ENCODE peak calls at places on chromosomes 6 and 20, in nine cellular contexts. R, C, J, N, M, K, F, G and X are unnamed samples.

GRCh38 chr20:17808357-17808756 is 108.6 kb downstream of the BANF2 start:
- DNase-seq in K (no peak), G (no peak), N (no peak), J (no peak), R (no peak), M (peak; percentile 62), C (peak; percentile 66), F (peak; percentile 56), X (no peak)

GRCh38 chr20:53751394-53752368 is 158.0 kb upstream of the ZNF217 start:
- DNase-seq in C (no peak), K (no peak), R (no peak), G (no peak), N (no peak), J (no peak), F (no peak), M (no peak), X (no peak)

GRCh38 chr6:27867941-27868705 is 44.1 kb downstream of the OR2B2 start:
- DNase-seq in M (no peak), G (no peak), N (no peak), K (no peak), J (no peak), C (no peak), R (no peak), F (no peak), X (no peak)

GRCh38 chr6:22892452-22892851 is 323.1 kb downstream of the HDGFL1 start:
- DNase-seq in J (no peak), F (no peak), K (no peak), R (no peak), N (no peak), G (peak; percentile 98), M (no peak), C (no peak), X (no peak)

GRCh38 chr6:4670295-4670694 is 105.9 kb upstream of the CDYL start:
- DNase-seq in M (no peak), R (no peak), K (no peak), J (no peak), N (peak; percentile 23), G (no peak), C (no peak), F (no peak), X (peak; percentile 16)

GRCh38 chr6:113055086-113055485 is 708.0 kb downstream of the RFPL4B start:
- DNase-seq in K (no peak), G (no peak), R (no peak), N (no peak), C (no peak), F (no peak), J (no peak), M (no peak), X (no peak)

GRCh38 chr20:64266988-64267387 is 11.4 kb downstream of the PCMTD2 start:
- DNase-seq in N (no peak), G (no peak), M (no peak), K (no peak), R (no peak), F (no peak), J (no peak), C (no peak), X (no peak)

GRCh38 chr6:18515767-18516166 is 128.6 kb downstream of the RNF144B start:
- DNase-seq in K (no peak), F (no peak), G (no peak), N (no peak), R (no peak), J (no peak), C (no peak), M (no peak), X (no peak)

GRCh38 chr20:57465486-57465885 is 59.5 kb downstream of the CTCFL start:
- DNase-seq in M (peak; percentile 42), K (no peak), N (no peak), F (no peak), C (peak; percentile 19), R (no peak), G (no peak), J (peak; percentile 44), X (no peak)

GRCh38 chr6:43883698-43884659 is 114.0 kb downstream of the VEGFA start:
- DNase-seq in J (peak; percentile 66), G (no peak), K (no peak), C (no peak), F (peak; percentile 52), N (no peak), M (no peak), R (peak; percentile 71), X (no peak)

GRCh38 chr20:57618091-57618765 is 2.0 kb downstream of the ZBP1 start:
- DNase-seq in M (peak; percentile 39), K (no peak), F (no peak), G (peak; percentile 38), R (no peak), N (no peak), J (peak; percentile 83), C (peak; percentile 39), X (no peak)

GRCh38 chr20:13648291-13648690 is 9.6 kb upstream of the TASP1 start:
- DNase-seq in M (no peak), J (no peak), R (no peak), F (no peak), N (no peak), C (no peak), K (no peak), G (no peak), X (no peak)

DNA sequence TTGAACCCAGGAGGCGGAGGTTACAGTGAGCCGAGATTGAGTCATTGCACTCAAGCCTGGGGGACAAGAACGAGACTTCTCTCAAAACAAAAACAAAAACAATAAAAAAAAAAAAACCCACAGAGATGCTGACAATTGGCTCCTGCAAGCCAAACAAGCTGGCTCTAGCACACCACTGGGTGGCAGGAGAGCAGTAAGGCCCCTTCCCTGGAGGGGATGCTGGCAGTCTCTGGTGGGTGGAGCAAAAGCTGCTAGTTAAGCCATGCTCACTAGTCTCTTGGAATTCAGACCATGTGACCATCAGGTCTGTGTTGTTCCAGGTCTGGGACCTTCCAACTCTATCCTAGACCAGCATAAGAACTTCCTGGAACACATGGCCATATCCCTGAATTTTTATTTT is 18.9 kb upstream of the DSN1 start:
- DNase-seq in K (no peak), M (no peak), J (no peak), F (no peak), G (peak; percentile 77), R (no peak), C (no peak), N (no peak), X (no peak)
- TF ChIP-seq CTCF in K (no peak), M (peak; percentile 21), J (no peak), F (peak; percentile 4), G (peak; percentile 86), R (no peak), C (peak; percentile 24), N (peak; percentile 56), X (peak; percentile 53)

GRCh38 chr20:62894261-62894660 is 32.0 kb downstream of the DIDO1 start:
- DNase-seq in C (peak; percentile 17), K (no peak), G (no peak), R (no peak), M (no peak), N (no peak), F (no peak), J (no peak), X (no peak)
- TF ChIP-seq CTCF in C (no peak), K (no peak), G (no peak), R (no peak), M (no peak), N (no peak), F (no peak), J (no peak), X (no peak)

GRCh38 chr20:50222568-50223320 is 32.1 kb downstream of the CEBPB start:
- DNase-seq in N (no peak), R (no peak), J (no peak), K (no peak), F (no peak), G (no peak), C (no peak), M (no peak), X (no peak)

GRCh38 chr20:50226093-50226974 is 35.7 kb downstream of the CEBPB start:
- DNase-seq in R (no peak), C (peak; percentile 90), J (no peak), K (no peak), G (no peak), F (no peak), N (no peak), M (no peak), X (no peak)

GRCh38 chr20:50223321-50223995 is 32.8 kb downstream of the CEBPB start:
- DNase-seq in J (no peak), F (no peak), C (peak; percentile 64), M (no peak), K (no peak), N (no peak), G (no peak), R (no peak), X (no peak)

GRCh38 chr20:50224052-50224451 is 33.4 kb downstream of the CEBPB start:
- DNase-seq in R (no peak), J (no peak), M (no peak), N (no peak), F (no peak), C (no peak), K (no peak), G (no peak), X (no peak)

DNA sequence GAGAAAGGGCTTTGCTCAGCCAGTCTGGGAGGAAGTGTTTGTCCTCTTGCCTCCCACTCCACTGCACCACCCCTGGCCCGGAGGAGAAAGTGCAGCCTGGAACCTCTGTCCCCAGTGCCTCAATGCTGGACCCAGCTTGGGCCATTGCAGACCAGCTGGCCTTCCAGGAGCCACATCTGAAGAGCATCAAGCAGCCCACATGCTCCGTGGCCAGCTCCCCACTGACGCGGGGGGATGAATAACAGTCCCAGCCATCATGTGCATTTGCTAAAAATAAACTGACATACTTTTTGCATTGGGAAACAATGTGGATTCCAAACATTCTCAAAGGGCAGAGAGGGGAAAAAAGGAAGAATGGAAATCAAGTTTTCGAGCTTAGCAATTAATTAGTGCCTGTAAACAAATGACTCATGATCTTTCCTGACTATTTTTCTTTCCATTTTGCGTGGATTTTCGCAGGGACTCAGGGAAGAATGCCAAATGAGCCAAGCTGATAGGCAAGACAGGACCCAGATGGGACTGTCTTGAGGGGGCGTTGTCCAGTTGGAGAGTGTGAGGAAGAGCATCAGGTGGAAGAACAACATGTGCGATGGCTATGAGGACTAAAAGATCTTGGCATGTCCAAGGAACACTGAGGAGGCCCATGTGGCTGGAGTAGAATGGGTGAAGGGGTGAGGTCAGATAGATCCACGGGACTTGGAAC is 34.1 kb downstream of the CEBPB start:
- DNase-seq in M (peak; percentile 90), F (peak; percentile 28), J (no peak), C (peak; percentile 86), G (peak; percentile 96), R (no peak), N (no peak), K (no peak), X (no peak)
- TF ChIP-seq CTCF in M (peak; percentile 14), F (no peak), J (no peak), C (peak; percentile 40), G (peak; percentile 15), R (no peak), N (no peak), K (no peak), X (no peak)

DNA sequence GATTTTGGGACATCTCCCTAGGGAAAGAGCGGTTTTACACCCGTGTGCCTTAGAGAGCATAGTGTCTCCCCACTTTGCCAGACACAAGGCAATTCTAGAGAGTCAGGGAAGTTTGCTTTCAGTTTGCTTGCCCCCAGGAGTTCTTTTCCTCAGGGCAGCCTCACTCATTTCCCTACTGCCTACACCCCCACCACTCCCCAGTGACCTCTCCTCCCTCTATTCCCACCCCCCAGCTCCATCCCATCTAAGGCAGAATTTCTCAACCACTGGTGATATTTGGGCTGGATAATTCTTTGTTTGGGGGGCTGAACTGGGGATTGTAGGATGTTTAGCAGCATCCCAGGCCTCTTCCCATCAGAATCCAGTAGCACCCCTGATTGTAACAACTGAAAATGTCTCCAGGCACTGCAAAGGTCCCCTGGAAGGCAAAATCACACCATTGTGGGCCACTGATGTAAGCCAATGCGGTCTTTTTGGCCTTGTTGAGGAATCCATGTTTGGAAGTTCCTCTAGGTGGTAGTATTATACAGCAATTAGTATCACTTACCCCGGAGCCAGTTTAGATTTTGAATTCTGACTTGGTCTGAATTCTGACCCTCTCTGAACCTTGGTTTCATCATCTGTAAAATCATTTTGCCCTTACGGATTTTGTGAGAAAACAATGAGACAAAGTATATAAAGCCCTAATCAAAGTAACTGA is 1.3 kb downstream of the EPPIN start:
- DNase-seq in N (no peak), R (peak; percentile 10), M (no peak), K (no peak), C (no peak), F (no peak), J (no peak), G (peak; percentile 4), X (no peak)
- TF ChIP-seq CTCF in N (peak; percentile 43), R (no peak), M (peak; percentile 23), K (no peak), C (peak; percentile 43), F (peak; percentile 54), J (no peak), G (peak; percentile 58), X (peak; percentile 68)